ENCODE peak calls at places on chromosomes 13 and 19, in six cellular contexts. One of them, this sample, is unnamed.

GRCh38 chr13:34772881-34773280 is 169.2 kb upstream of the NBEA start:
- DNase-seq in suprapubic skin: no peak
- DNase-seq in pancreas: no peak
- DNase-seq in stimulated activated CD8-positive, alpha-beta memory T cell treated with anti-CD3 and anti-CD28 coated beads, Interleukin-7, amount 100 ng/mL, for 1 hour: no peak
- DNase-seq in activated naive CD4-positive, alpha-beta T cell treated with anti-CD3 and anti-CD28 coated beads for 36 hours: no peak
- DNase-seq in type B pancreatic cell: no peak
- DNase-seq in this sample: no peak

GRCh38 chr13:25802579-25802978 is 249.2 kb downstream of the SHISA2 start:
- DNase-seq in suprapubic skin: no peak
- DNase-seq in pancreas: no peak
- DNase-seq in stimulated activated CD8-positive, alpha-beta memory T cell treated with anti-CD3 and anti-CD28 coated beads, Interleukin-7, amount 100 ng/mL, for 1 hour: no peak
- DNase-seq in activated naive CD4-positive, alpha-beta T cell treated with anti-CD3 and anti-CD28 coated beads for 36 hours: no peak
- DNase-seq in type B pancreatic cell: no peak
- DNase-seq in this sample: no peak

GRCh38 chr13:43229506-43229905 is 206.1 kb downstream of the DNAJC15 start:
- DNase-seq in suprapubic skin: no peak
- DNase-seq in pancreas: no peak
- DNase-seq in stimulated activated CD8-positive, alpha-beta memory T cell treated with anti-CD3 and anti-CD28 coated beads, Interleukin-7, amount 100 ng/mL, for 1 hour: no peak
- DNase-seq in activated naive CD4-positive, alpha-beta T cell treated with anti-CD3 and anti-CD28 coated beads for 36 hours: no peak
- DNase-seq in type B pancreatic cell: no peak
- DNase-seq in this sample: no peak

GRCh38 chr19:41239961-41240574 is 21.0 kb downstream of the AXL start:
- DNase-seq in suprapubic skin: no peak
- DNase-seq in pancreas: no peak
- DNase-seq in stimulated activated CD8-positive, alpha-beta memory T cell treated with anti-CD3 and anti-CD28 coated beads, Interleukin-7, amount 100 ng/mL, for 1 hour: no peak
- DNase-seq in activated naive CD4-positive, alpha-beta T cell treated with anti-CD3 and anti-CD28 coated beads for 36 hours: no peak
- DNase-seq in type B pancreatic cell: no peak
- DNase-seq in this sample: no peak

GRCh38 chr13:106110241-106110855 is 425.1 kb downstream of the EFNB2 start:
- DNase-seq in suprapubic skin: no peak
- DNase-seq in pancreas: no peak
- DNase-seq in stimulated activated CD8-positive, alpha-beta memory T cell treated with anti-CD3 and anti-CD28 coated beads, Interleukin-7, amount 100 ng/mL, for 1 hour: no peak
- DNase-seq in activated naive CD4-positive, alpha-beta T cell treated with anti-CD3 and anti-CD28 coated beads for 36 hours: no peak
- DNase-seq in type B pancreatic cell: no peak
- DNase-seq in this sample: peak; percentile 3

GRCh38 chr13:37293295-37293694 is 187.8 kb upstream of the CSNK1A1L start:
- DNase-seq in suprapubic skin: no peak
- DNase-seq in pancreas: no peak
- DNase-seq in stimulated activated CD8-positive, alpha-beta memory T cell treated with anti-CD3 and anti-CD28 coated beads, Interleukin-7, amount 100 ng/mL, for 1 hour: no peak
- DNase-seq in activated naive CD4-positive, alpha-beta T cell treated with anti-CD3 and anti-CD28 coated beads for 36 hours: no peak
- DNase-seq in type B pancreatic cell: no peak
- DNase-seq in this sample: no peak

GRCh38 chr13:50509771-50510441 is 333.6 kb downstream of the DLEU7 start:
- DNase-seq in suprapubic skin: no peak
- DNase-seq in pancreas: no peak
- DNase-seq in stimulated activated CD8-positive, alpha-beta memory T cell treated with anti-CD3 and anti-CD28 coated beads, Interleukin-7, amount 100 ng/mL, for 1 hour: no peak
- DNase-seq in activated naive CD4-positive, alpha-beta T cell treated with anti-CD3 and anti-CD28 coated beads for 36 hours: no peak
- DNase-seq in type B pancreatic cell: no peak
- DNase-seq in this sample: peak; percentile 74

GRCh38 chr19:33393286-33394005 is 19.9 kb downstream of the CEBPG start:
- DNase-seq in suprapubic skin: peak; percentile 64
- DNase-seq in pancreas: no peak
- DNase-seq in stimulated activated CD8-positive, alpha-beta memory T cell treated with anti-CD3 and anti-CD28 coated beads, Interleukin-7, amount 100 ng/mL, for 1 hour: no peak
- DNase-seq in activated naive CD4-positive, alpha-beta T cell treated with anti-CD3 and anti-CD28 coated beads for 36 hours: no peak
- DNase-seq in type B pancreatic cell: no peak
- DNase-seq in this sample: no peak

GRCh38 chr13:98487016-98487415 is 89.9 kb downstream of the STK24 start:
- DNase-seq in suprapubic skin: peak; percentile 24
- DNase-seq in pancreas: no peak
- DNase-seq in stimulated activated CD8-positive, alpha-beta memory T cell treated with anti-CD3 and anti-CD28 coated beads, Interleukin-7, amount 100 ng/mL, for 1 hour: no peak
- DNase-seq in activated naive CD4-positive, alpha-beta T cell treated with anti-CD3 and anti-CD28 coated beads for 36 hours: no peak
- DNase-seq in type B pancreatic cell: no peak
- DNase-seq in this sample: no peak

GRCh38 chr19:5230730-5231555 is 109.7 kb downstream of the PTPRS start:
- DNase-seq in suprapubic skin: no peak
- DNase-seq in pancreas: no peak
- DNase-seq in stimulated activated CD8-positive, alpha-beta memory T cell treated with anti-CD3 and anti-CD28 coated beads, Interleukin-7, amount 100 ng/mL, for 1 hour: no peak
- DNase-seq in activated naive CD4-positive, alpha-beta T cell treated with anti-CD3 and anti-CD28 coated beads for 36 hours: no peak
- DNase-seq in type B pancreatic cell: no peak
- DNase-seq in this sample: no peak

GRCh38 chr19:49165865-49166301 is 8.3 kb downstream of the TRPM4 start:
- DNase-seq in suprapubic skin: no peak
- DNase-seq in pancreas: no peak
- DNase-seq in stimulated activated CD8-positive, alpha-beta memory T cell treated with anti-CD3 and anti-CD28 coated beads, Interleukin-7, amount 100 ng/mL, for 1 hour: no peak
- DNase-seq in activated naive CD4-positive, alpha-beta T cell treated with anti-CD3 and anti-CD28 coated beads for 36 hours: no peak
- DNase-seq in type B pancreatic cell: no peak
- DNase-seq in this sample: no peak

GRCh38 chr19:49502866-49503581 is 6.8 kb downstream of the RPS11 start:
- DNase-seq in suprapubic skin: peak; percentile 84
- DNase-seq in pancreas: no peak
- DNase-seq in stimulated activated CD8-positive, alpha-beta memory T cell treated with anti-CD3 and anti-CD28 coated beads, Interleukin-7, amount 100 ng/mL, for 1 hour: no peak
- DNase-seq in activated naive CD4-positive, alpha-beta T cell treated with anti-CD3 and anti-CD28 coated beads for 36 hours: peak; percentile 63
- DNase-seq in type B pancreatic cell: no peak
- DNase-seq in this sample: peak; percentile 16

GRCh38 chr13:23554000-23554399 is 16.2 kb upstream of the TNFRSF19 start:
- DNase-seq in suprapubic skin: no peak
- DNase-seq in pancreas: no peak
- DNase-seq in stimulated activated CD8-positive, alpha-beta memory T cell treated with anti-CD3 and anti-CD28 coated beads, Interleukin-7, amount 100 ng/mL, for 1 hour: no peak
- DNase-seq in activated naive CD4-positive, alpha-beta T cell treated with anti-CD3 and anti-CD28 coated beads for 36 hours: no peak
- DNase-seq in type B pancreatic cell: no peak
- DNase-seq in this sample: peak; percentile 20

GRCh38 chr13:78601886-78602560 is 1.3 kb downstream of the POU4F1 start:
- DNase-seq in suprapubic skin: no peak
- DNase-seq in pancreas: no peak
- DNase-seq in stimulated activated CD8-positive, alpha-beta memory T cell treated with anti-CD3 and anti-CD28 coated beads, Interleukin-7, amount 100 ng/mL, for 1 hour: no peak
- DNase-seq in activated naive CD4-positive, alpha-beta T cell treated with anti-CD3 and anti-CD28 coated beads for 36 hours: no peak
- DNase-seq in type B pancreatic cell: no peak
- DNase-seq in this sample: no peak

GRCh38 chr19:54517483-54517882 is 14.9 kb downstream of the LAIR2 start:
- DNase-seq in suprapubic skin: no peak
- DNase-seq in pancreas: peak; percentile 25
- DNase-seq in stimulated activated CD8-positive, alpha-beta memory T cell treated with anti-CD3 and anti-CD28 coated beads, Interleukin-7, amount 100 ng/mL, for 1 hour: no peak
- DNase-seq in activated naive CD4-positive, alpha-beta T cell treated with anti-CD3 and anti-CD28 coated beads for 36 hours: peak; percentile 84
- DNase-seq in type B pancreatic cell: no peak
- DNase-seq in this sample: peak; percentile 13

GRCh38 chr19:45934551-45935230 is 20.1 kb upstream of the NANOS2 start:
- DNase-seq in suprapubic skin: no peak
- DNase-seq in pancreas: no peak
- DNase-seq in stimulated activated CD8-positive, alpha-beta memory T cell treated with anti-CD3 and anti-CD28 coated beads, Interleukin-7, amount 100 ng/mL, for 1 hour: no peak
- DNase-seq in activated naive CD4-positive, alpha-beta T cell treated with anti-CD3 and anti-CD28 coated beads for 36 hours: no peak
- DNase-seq in type B pancreatic cell: no peak
- DNase-seq in this sample: no peak

GRCh38 chr13:106362637-106363036 is 172.8 kb downstream of the EFNB2 start:
- DNase-seq in suprapubic skin: no peak
- DNase-seq in pancreas: no peak
- DNase-seq in stimulated activated CD8-positive, alpha-beta memory T cell treated with anti-CD3 and anti-CD28 coated beads, Interleukin-7, amount 100 ng/mL, for 1 hour: no peak
- DNase-seq in activated naive CD4-positive, alpha-beta T cell treated with anti-CD3 and anti-CD28 coated beads for 36 hours: no peak
- DNase-seq in type B pancreatic cell: no peak
- DNase-seq in this sample: no peak

GRCh38 chr13:66518068-66518467 is 712.1 kb downstream of the PCDH9 start:
- DNase-seq in suprapubic skin: no peak
- DNase-seq in pancreas: no peak
- DNase-seq in stimulated activated CD8-positive, alpha-beta memory T cell treated with anti-CD3 and anti-CD28 coated beads, Interleukin-7, amount 100 ng/mL, for 1 hour: no peak
- DNase-seq in activated naive CD4-positive, alpha-beta T cell treated with anti-CD3 and anti-CD28 coated beads for 36 hours: no peak
- DNase-seq in type B pancreatic cell: no peak
- DNase-seq in this sample: no peak

GRCh38 chr19:41321600-41322270 is 11.8 kb downstream of the CCDC97 start:
- DNase-seq in suprapubic skin: no peak
- DNase-seq in pancreas: no peak
- DNase-seq in stimulated activated CD8-positive, alpha-beta memory T cell treated with anti-CD3 and anti-CD28 coated beads, Interleukin-7, amount 100 ng/mL, for 1 hour: no peak
- DNase-seq in activated naive CD4-positive, alpha-beta T cell treated with anti-CD3 and anti-CD28 coated beads for 36 hours: no peak
- DNase-seq in type B pancreatic cell: no peak
- DNase-seq in this sample: peak; percentile 51

GRCh38 chr13:97235549-97236206 is 13.5 kb downstream of the MBNL2 start:
- DNase-seq in suprapubic skin: no peak
- DNase-seq in pancreas: peak; percentile 63
- DNase-seq in stimulated activated CD8-positive, alpha-beta memory T cell treated with anti-CD3 and anti-CD28 coated beads, Interleukin-7, amount 100 ng/mL, for 1 hour: no peak
- DNase-seq in activated naive CD4-positive, alpha-beta T cell treated with anti-CD3 and anti-CD28 coated beads for 36 hours: no peak
- DNase-seq in type B pancreatic cell: no peak
- DNase-seq in this sample: no peak

GRCh38 chr19:4737955-4738580 is 14.4 kb upstream of the DPP9 start:
- DNase-seq in suprapubic skin: no peak
- DNase-seq in pancreas: no peak
- DNase-seq in stimulated activated CD8-positive, alpha-beta memory T cell treated with anti-CD3 and anti-CD28 coated beads, Interleukin-7, amount 100 ng/mL, for 1 hour: no peak
- DNase-seq in activated naive CD4-positive, alpha-beta T cell treated with anti-CD3 and anti-CD28 coated beads for 36 hours: no peak
- DNase-seq in type B pancreatic cell: no peak
- DNase-seq in this sample: no peak

GRCh38 chr19:23699521-23699860 is 12.5 kb upstream of the ZNF675 start:
- DNase-seq in suprapubic skin: no peak
- DNase-seq in pancreas: no peak
- DNase-seq in stimulated activated CD8-positive, alpha-beta memory T cell treated with anti-CD3 and anti-CD28 coated beads, Interleukin-7, amount 100 ng/mL, for 1 hour: no peak
- DNase-seq in activated naive CD4-positive, alpha-beta T cell treated with anti-CD3 and anti-CD28 coated beads for 36 hours: no peak
- DNase-seq in type B pancreatic cell: no peak
- DNase-seq in this sample: no peak

GRCh38 chr19:33177417-33177976 is 16.6 kb upstream of the LRP3 start:
- DNase-seq in suprapubic skin: peak; percentile 89
- DNase-seq in pancreas: no peak
- DNase-seq in stimulated activated CD8-positive, alpha-beta memory T cell treated with anti-CD3 and anti-CD28 coated beads, Interleukin-7, amount 100 ng/mL, for 1 hour: peak; percentile 52
- DNase-seq in activated naive CD4-positive, alpha-beta T cell treated with anti-CD3 and anti-CD28 coated beads for 36 hours: peak; percentile 68
- DNase-seq in type B pancreatic cell: peak; percentile 83
- DNase-seq in this sample: no peak

GRCh38 chr19:42469311-42470239 is 26.8 kb upstream of the CXCL17 start:
- DNase-seq in suprapubic skin: no peak
- DNase-seq in pancreas: no peak
- DNase-seq in stimulated activated CD8-positive, alpha-beta memory T cell treated with anti-CD3 and anti-CD28 coated beads, Interleukin-7, amount 100 ng/mL, for 1 hour: no peak
- DNase-seq in activated naive CD4-positive, alpha-beta T cell treated with anti-CD3 and anti-CD28 coated beads for 36 hours: no peak
- DNase-seq in type B pancreatic cell: no peak
- DNase-seq in this sample: no peak

GRCh38 chr19:35040826-35041547 is 534 bp upstream of the HPN start:
- DNase-seq in suprapubic skin: peak; percentile 88
- DNase-seq in pancreas: peak; percentile 97
- DNase-seq in stimulated activated CD8-positive, alpha-beta memory T cell treated with anti-CD3 and anti-CD28 coated beads, Interleukin-7, amount 100 ng/mL, for 1 hour: peak; percentile 10
- DNase-seq in activated naive CD4-positive, alpha-beta T cell treated with anti-CD3 and anti-CD28 coated beads for 36 hours: peak; percentile 58
- DNase-seq in type B pancreatic cell: peak; percentile 74
- DNase-seq in this sample: no peak

GRCh38 chr19:2112516-2113320 is 16.0 kb downstream of the IZUMO4 start:
- DNase-seq in suprapubic skin: no peak
- DNase-seq in pancreas: no peak
- DNase-seq in stimulated activated CD8-positive, alpha-beta memory T cell treated with anti-CD3 and anti-CD28 coated beads, Interleukin-7, amount 100 ng/mL, for 1 hour: no peak
- DNase-seq in activated naive CD4-positive, alpha-beta T cell treated with anti-CD3 and anti-CD28 coated beads for 36 hours: no peak
- DNase-seq in type B pancreatic cell: no peak
- DNase-seq in this sample: no peak

GRCh38 chr19:45958763-45959516 is 14.7 kb downstream of the NOVA2 start:
- DNase-seq in suprapubic skin: no peak
- DNase-seq in pancreas: no peak
- DNase-seq in stimulated activated CD8-positive, alpha-beta memory T cell treated with anti-CD3 and anti-CD28 coated beads, Interleukin-7, amount 100 ng/mL, for 1 hour: no peak
- DNase-seq in activated naive CD4-positive, alpha-beta T cell treated with anti-CD3 and anti-CD28 coated beads for 36 hours: no peak
- DNase-seq in type B pancreatic cell: no peak
- DNase-seq in this sample: peak; percentile 18

GRCh38 chr13:37869756-37870488 is at the start of gene TRPC4:
- DNase-seq in suprapubic skin: peak; percentile 55
- DNase-seq in pancreas: peak; percentile 41
- DNase-seq in stimulated activated CD8-positive, alpha-beta memory T cell treated with anti-CD3 and anti-CD28 coated beads, Interleukin-7, amount 100 ng/mL, for 1 hour: no peak
- DNase-seq in activated naive CD4-positive, alpha-beta T cell treated with anti-CD3 and anti-CD28 coated beads for 36 hours: peak; percentile 15
- DNase-seq in type B pancreatic cell: peak; percentile 72
- DNase-seq in this sample: peak; percentile 67

GRCh38 chr19:33063356-33064116 is 1.2 kb downstream of the RHPN2 start:
- DNase-seq in suprapubic skin: no peak
- DNase-seq in pancreas: peak; percentile 36
- DNase-seq in stimulated activated CD8-positive, alpha-beta memory T cell treated with anti-CD3 and anti-CD28 coated beads, Interleukin-7, amount 100 ng/mL, for 1 hour: no peak
- DNase-seq in activated naive CD4-positive, alpha-beta T cell treated with anti-CD3 and anti-CD28 coated beads for 36 hours: no peak
- DNase-seq in type B pancreatic cell: no peak
- DNase-seq in this sample: peak; percentile 10

GRCh38 chr19:11125994-11126685 is 29.4 kb downstream of the SPC24 start:
- DNase-seq in suprapubic skin: peak; percentile 88
- DNase-seq in pancreas: peak; percentile 68
- DNase-seq in stimulated activated CD8-positive, alpha-beta memory T cell treated with anti-CD3 and anti-CD28 coated beads, Interleukin-7, amount 100 ng/mL, for 1 hour: peak; percentile 72
- DNase-seq in activated naive CD4-positive, alpha-beta T cell treated with anti-CD3 and anti-CD28 coated beads for 36 hours: peak; percentile 88
- DNase-seq in type B pancreatic cell: no peak
- DNase-seq in this sample: peak; percentile 53

GRCh38 chr13:87536899-87537298 is 134.3 kb upstream of the SLITRK5 start:
- DNase-seq in suprapubic skin: no peak
- DNase-seq in pancreas: no peak
- DNase-seq in stimulated activated CD8-positive, alpha-beta memory T cell treated with anti-CD3 and anti-CD28 coated beads, Interleukin-7, amount 100 ng/mL, for 1 hour: no peak
- DNase-seq in activated naive CD4-positive, alpha-beta T cell treated with anti-CD3 and anti-CD28 coated beads for 36 hours: no peak
- DNase-seq in type B pancreatic cell: no peak
- DNase-seq in this sample: no peak

GRCh38 chr19:45716314-45717130 is 14.2 kb downstream of the FBXO46 start:
- DNase-seq in suprapubic skin: no peak
- DNase-seq in pancreas: no peak
- DNase-seq in stimulated activated CD8-positive, alpha-beta memory T cell treated with anti-CD3 and anti-CD28 coated beads, Interleukin-7, amount 100 ng/mL, for 1 hour: no peak
- DNase-seq in activated naive CD4-positive, alpha-beta T cell treated with anti-CD3 and anti-CD28 coated beads for 36 hours: peak; percentile 29
- DNase-seq in type B pancreatic cell: no peak
- DNase-seq in this sample: no peak

GRCh38 chr19:35060160-35060855 is 18.8 kb downstream of the HPN start:
- DNase-seq in suprapubic skin: no peak
- DNase-seq in pancreas: no peak
- DNase-seq in stimulated activated CD8-positive, alpha-beta memory T cell treated with anti-CD3 and anti-CD28 coated beads, Interleukin-7, amount 100 ng/mL, for 1 hour: no peak
- DNase-seq in activated naive CD4-positive, alpha-beta T cell treated with anti-CD3 and anti-CD28 coated beads for 36 hours: no peak
- DNase-seq in type B pancreatic cell: no peak
- DNase-seq in this sample: no peak

GRCh38 chr13:98575009-98575866 is 1.7 kb downstream of the STK24 start:
- DNase-seq in suprapubic skin: no peak
- DNase-seq in pancreas: no peak
- DNase-seq in stimulated activated CD8-positive, alpha-beta memory T cell treated with anti-CD3 and anti-CD28 coated beads, Interleukin-7, amount 100 ng/mL, for 1 hour: no peak
- DNase-seq in activated naive CD4-positive, alpha-beta T cell treated with anti-CD3 and anti-CD28 coated beads for 36 hours: no peak
- DNase-seq in type B pancreatic cell: no peak
- DNase-seq in this sample: no peak

GRCh38 chr13:37201081-37201480 is 95.6 kb upstream of the CSNK1A1L start:
- DNase-seq in suprapubic skin: no peak
- DNase-seq in pancreas: no peak
- DNase-seq in stimulated activated CD8-positive, alpha-beta memory T cell treated with anti-CD3 and anti-CD28 coated beads, Interleukin-7, amount 100 ng/mL, for 1 hour: no peak
- DNase-seq in activated naive CD4-positive, alpha-beta T cell treated with anti-CD3 and anti-CD28 coated beads for 36 hours: no peak
- DNase-seq in type B pancreatic cell: no peak
- DNase-seq in this sample: no peak

GRCh38 chr19:46739290-46739771 is 6.5 kb upstream of the FKRP start:
- DNase-seq in suprapubic skin: no peak
- DNase-seq in pancreas: no peak
- DNase-seq in stimulated activated CD8-positive, alpha-beta memory T cell treated with anti-CD3 and anti-CD28 coated beads, Interleukin-7, amount 100 ng/mL, for 1 hour: no peak
- DNase-seq in activated naive CD4-positive, alpha-beta T cell treated with anti-CD3 and anti-CD28 coated beads for 36 hours: no peak
- DNase-seq in type B pancreatic cell: no peak
- DNase-seq in this sample: no peak

GRCh38 chr19:36838784-36839324 is 667 bp upstream of the ZNF790 start:
- DNase-seq in suprapubic skin: no peak
- DNase-seq in pancreas: no peak
- DNase-seq in stimulated activated CD8-positive, alpha-beta memory T cell treated with anti-CD3 and anti-CD28 coated beads, Interleukin-7, amount 100 ng/mL, for 1 hour: no peak
- DNase-seq in activated naive CD4-positive, alpha-beta T cell treated with anti-CD3 and anti-CD28 coated beads for 36 hours: no peak
- DNase-seq in type B pancreatic cell: no peak
- DNase-seq in this sample: no peak

GRCh38 chr13:60584976-60585375 is 188.0 kb downstream of the TDRD3 start:
- DNase-seq in suprapubic skin: peak; percentile 80
- DNase-seq in pancreas: no peak
- DNase-seq in stimulated activated CD8-positive, alpha-beta memory T cell treated with anti-CD3 and anti-CD28 coated beads, Interleukin-7, amount 100 ng/mL, for 1 hour: no peak
- DNase-seq in activated naive CD4-positive, alpha-beta T cell treated with anti-CD3 and anti-CD28 coated beads for 36 hours: no peak
- DNase-seq in type B pancreatic cell: no peak
- DNase-seq in this sample: no peak